ENCODE peak calls at places on chromosomes 13 and 19, in four cellular contexts. L is GM12878, X is HepG2, Y is K562. R is an unnamed sample.

GRCh38 chr13:67224148-67224846 is 5.8 kb downstream of the PCDH9 start:
- DNase-seq in L (no peak), X (peak; percentile 56), Y (peak; percentile 51), R (peak; percentile 93)

GRCh38 chr13:18232994-18233782 is 948.4 kb downstream of the TUBA3C start:
- DNase-seq in L (no peak), X (no peak), Y (no peak), R (no peak)

GRCh38 chr13:41668130-41668757 is 210.9 kb downstream of the RGCC start:
- DNase-seq in L (peak; percentile 60), X (peak; percentile 96), Y (peak; percentile 28), R (peak; percentile 69)

GRCh38 chr19:48513289-48514122 is 1.9 kb upstream of the LMTK3 start:
- DNase-seq in L (no peak), X (peak; percentile 58), Y (peak; percentile 67), R (peak; percentile 81)

GRCh38 chr19:3065675-3066357 is 3.5 kb upstream of the TLE5 start:
- DNase-seq in L (peak; percentile 73), X (peak; percentile 80), Y (no peak), R (no peak)

GRCh38 chr13:113110048-113110851 is 4.7 kb downstream of the F7 start:
- DNase-seq in L (no peak), X (no peak), Y (no peak), R (no peak)

GRCh38 chr19:41959056-41960053 is at the start of gene RABAC1:
- DNase-seq in L (peak; percentile 36), X (peak; percentile 83), Y (peak; percentile 92), R (peak; percentile 91)

GRCh38 chr19:43576479-43576878 is 878 bp downstream of the PINLYP start:
- DNase-seq in L (no peak), X (no peak), Y (no peak), R (no peak)

GRCh38 chr19:8576273-8576993 is 809 bp downstream of the MYO1F start:
- DNase-seq in L (no peak), X (no peak), Y (no peak), R (no peak)

GRCh38 chr13:33017410-33017929 is 1.2 kb downstream of the KL start:
- DNase-seq in L (peak; percentile 65), X (peak; percentile 18), Y (peak; percentile 6), R (peak; percentile 16)

GRCh38 chr13:46382224-46382623 is 4.8 kb downstream of the RUBCNL start:
- DNase-seq in L (no peak), X (no peak), Y (no peak), R (no peak)

GRCh38 chr13:24076636-24077035 is 83.9 kb upstream of the SPATA13 start:
- DNase-seq in L (no peak), X (no peak), Y (no peak), R (no peak)

GRCh38 chr19:49976496-49976895 is 15.5 kb upstream of the SIGLEC11 start:
- DNase-seq in L (no peak), X (no peak), Y (no peak), R (no peak)

GRCh38 chr13:30734434-30734833 is 909 bp upstream of the ALOX5AP start:
- DNase-seq in L (no peak), X (no peak), Y (no peak), R (no peak)
- TF ChIP-seq TARDBP in L (no peak), X (no peak), Y (no peak), R (no peak)

DNA sequence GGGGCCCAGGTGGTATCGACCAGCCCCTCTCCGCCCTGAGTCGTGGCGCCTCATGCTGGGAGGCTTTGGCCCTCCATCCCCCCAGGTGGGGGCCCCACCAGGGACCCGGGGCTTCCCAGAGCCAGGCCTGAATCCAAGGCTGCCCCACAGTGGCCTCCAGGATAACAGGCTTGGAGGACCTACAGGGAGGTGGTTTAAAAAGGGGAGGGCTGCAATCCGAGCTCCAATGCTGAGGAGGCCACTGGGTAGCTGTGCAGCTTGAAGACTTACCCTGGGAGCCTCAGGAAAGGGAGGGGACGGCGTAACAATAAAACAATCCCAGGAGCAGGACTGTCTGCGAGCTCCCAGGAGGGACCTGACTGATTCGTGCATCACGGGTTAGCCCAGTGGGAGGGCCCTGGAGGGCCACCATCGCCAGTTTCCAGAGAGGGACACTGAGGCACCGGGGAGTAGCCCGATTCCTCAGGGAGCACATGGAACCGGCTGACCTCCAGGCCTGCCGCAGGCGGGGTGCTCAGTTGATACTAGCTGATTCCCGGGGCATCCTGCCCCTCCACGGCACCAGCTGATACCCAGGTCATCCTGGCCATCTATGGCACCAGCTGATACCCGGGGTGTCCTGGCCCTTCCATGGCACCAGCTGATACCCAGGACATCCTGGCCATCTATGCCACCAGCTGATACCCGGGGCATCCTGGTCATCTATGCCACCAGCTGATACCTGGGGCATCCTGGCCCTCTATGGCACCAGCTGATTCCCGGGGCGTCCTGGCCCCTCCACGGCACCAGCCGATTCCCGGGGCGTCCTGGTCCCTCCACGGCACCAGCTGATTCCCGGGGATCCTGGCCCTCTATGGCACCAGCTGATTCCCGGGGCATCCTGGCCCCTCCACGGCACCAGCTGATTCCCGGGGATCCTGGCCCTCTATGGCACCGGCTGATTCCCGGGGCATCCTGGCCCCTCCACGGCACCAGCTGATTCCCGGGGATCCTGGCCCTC is 3.7 kb upstream of the C2CD4C start:
- DNase-seq in L (no peak), X (no peak), Y (no peak), R (peak; percentile 39)
- TF ChIP-seq FOXM1 in L (no peak), X (no peak), Y (no peak), R (no peak)

DNA sequence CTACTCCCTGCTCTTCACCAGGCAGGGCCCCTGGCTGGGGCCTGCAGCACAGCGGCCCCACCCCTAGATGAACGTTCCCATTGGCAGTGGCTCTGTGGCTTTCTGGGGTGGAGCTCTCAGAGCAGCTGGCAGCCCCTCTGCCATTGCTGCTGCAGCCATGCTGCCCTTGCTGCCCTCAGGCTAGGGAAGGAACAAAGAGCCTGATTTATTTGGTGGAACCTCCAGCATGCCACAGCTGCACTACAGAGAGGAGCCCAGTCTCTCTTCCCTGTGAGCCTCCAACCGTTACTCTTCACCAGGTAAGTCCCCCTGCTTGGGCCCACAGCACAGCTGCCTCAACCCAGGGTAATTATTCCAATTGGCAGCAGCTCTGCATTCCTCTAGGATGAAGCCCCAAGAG is 5.7 kb downstream of the SIGLEC6 start:
- DNase-seq in L (no peak), X (no peak), Y (no peak), R (no peak)
- TF ChIP-seq BHLHE40 in L (no peak), X (no peak), Y (no peak), R (no peak)

GRCh38 chr19:13007292-13008045 is 12.2 kb downstream of the NFIX start:
- DNase-seq in L (no peak), X (no peak), Y (no peak), R (no peak)

GRCh38 chr19:13010992-13011652 is 15.8 kb downstream of the NFIX start:
- DNase-seq in L (no peak), X (no peak), Y (no peak), R (no peak)

GRCh38 chr19:13010038-13010991 is 15.0 kb downstream of the NFIX start:
- DNase-seq in L (no peak), X (no peak), Y (no peak), R (no peak)

GRCh38 chr19:13006431-13007281 is 11.4 kb downstream of the NFIX start:
- DNase-seq in L (no peak), X (no peak), Y (no peak), R (no peak)

GRCh38 chr19:13008926-13009787 is 13.9 kb downstream of the NFIX start:
- DNase-seq in L (no peak), X (no peak), Y (no peak), R (no peak)
- TF ChIP-seq TARDBP in L (no peak), X (no peak), Y (no peak), R (no peak)

GRCh38 chr13:55007681-55008080 is 1979.1 kb downstream of the OLFM4 start:
- DNase-seq in L (no peak), X (no peak), Y (no peak), R (no peak)

GRCh38 chr13:55013051-55013450 is 1984.4 kb downstream of the OLFM4 start:
- DNase-seq in L (no peak), X (no peak), Y (no peak), R (no peak)
- TF ChIP-seq FOXM1 in L (no peak), X (no peak), Y (no peak), R (no peak)

GRCh38 chr19:12868540-12869112 is 12.6 kb downstream of the DNASE2 start:
- DNase-seq in L (no peak), X (no peak), Y (peak; percentile 72), R (no peak)

GRCh38 chr19:12867120-12868099 is 13.8 kb downstream of the DNASE2 start:
- DNase-seq in L (peak; percentile 31), X (no peak), Y (peak; percentile 93), R (peak; percentile 94)

GRCh38 chr19:12864721-12865715 is 16.2 kb downstream of the DNASE2 start:
- DNase-seq in L (no peak), X (peak; percentile 75), Y (no peak), R (no peak)

GRCh38 chr19:12865746-12866415 is 15.4 kb downstream of the DNASE2 start:
- DNase-seq in L (no peak), X (no peak), Y (no peak), R (no peak)

DNA sequence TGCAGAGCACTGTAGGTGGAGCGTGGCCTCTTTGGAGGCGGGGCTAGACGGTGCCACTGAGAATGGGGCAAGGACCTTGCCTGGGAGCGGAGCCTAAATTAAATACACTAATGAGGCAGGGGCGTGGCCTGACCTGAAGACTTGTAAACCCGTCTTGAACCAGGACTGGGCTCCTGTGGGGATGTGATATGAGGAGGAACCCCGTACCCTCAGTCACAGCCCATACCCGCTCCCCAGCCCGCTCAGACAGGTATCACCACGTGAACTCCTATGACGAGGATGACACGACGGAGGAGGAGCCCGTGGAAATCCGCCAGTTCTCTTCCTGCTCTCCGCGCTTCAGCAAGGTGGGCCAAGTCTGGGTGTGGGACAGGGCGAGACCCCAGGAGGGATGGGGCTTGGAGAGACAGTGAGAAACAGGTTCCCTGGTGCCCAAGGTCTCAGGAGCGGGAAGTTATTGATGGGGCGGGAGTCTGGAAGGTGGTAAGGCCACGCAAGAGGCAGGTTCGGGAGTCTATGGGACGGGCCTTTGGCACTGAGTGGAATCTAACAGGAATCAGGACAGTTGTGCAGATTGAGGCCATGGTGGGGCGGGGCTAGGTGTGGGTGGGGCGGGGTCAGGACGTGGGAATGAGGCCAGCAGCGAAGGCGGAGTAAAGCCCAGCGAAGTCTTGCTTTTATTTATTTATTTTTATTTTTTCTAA is 14.7 kb downstream of the DNASE2 start:
- DNase-seq in L (no peak), X (no peak), Y (peak; percentile 71), R (no peak)
- TF ChIP-seq BHLHE40 in L (no peak), X (no peak), Y (no peak), R (no peak)

GRCh38 chr19:31146546-31147183 is 202.6 kb downstream of the TSHZ3 start:
- DNase-seq in L (no peak), X (no peak), Y (no peak), R (no peak)

GRCh38 chr19:31144069-31144468 is 205.2 kb downstream of the TSHZ3 start:
- DNase-seq in L (no peak), X (no peak), Y (no peak), R (no peak)

GRCh38 chr19:31145021-31145420 is 204.2 kb downstream of the TSHZ3 start:
- DNase-seq in L (no peak), X (no peak), Y (no peak), R (no peak)

GRCh38 chr19:31145909-31146453 is 203.3 kb downstream of the TSHZ3 start:
- DNase-seq in L (no peak), X (no peak), Y (no peak), R (no peak)

GRCh38 chr19:31144471-31144870 is 204.8 kb downstream of the TSHZ3 start:
- DNase-seq in L (no peak), X (no peak), Y (no peak), R (no peak)
- TF ChIP-seq TARDBP in L (no peak), X (no peak), Y (no peak), R (no peak)

R was measured in HEK293T.